ENCODE peak calls at places on chromosomes 4 and X, in nine cellular contexts. K, J, Z, V, W, T, Q, P and G are unnamed samples.

GRCh38 chr4:139988863-139989765 is 164.9 kb downstream of the MAML3 start:
- DNase-seq in K (no peak), J (peak; percentile 98), Z (no peak), V (peak; percentile 97), W (peak; percentile 50), T (peak; percentile 58), Q (peak; percentile 10), P (peak; percentile 97), G (no peak)

GRCh38 chrX:100748133-100748532 is 16.2 kb upstream of the SYTL4 start:
- DNase-seq in K (no peak), J (no peak), Z (no peak), V (peak; percentile 40), W (no peak), T (no peak), Q (no peak), P (no peak), G (no peak)

GRCh38 chrX:3216581-3216980 is 129.9 kb downstream of the MXRA5 start:
- DNase-seq in K (no peak), J (no peak), Z (no peak), V (no peak), W (no peak), T (no peak), Q (no peak), P (peak; percentile 20), G (no peak)

GRCh38 chrX:53088136-53088974 is 5.6 kb upstream of the KANTR start:
- DNase-seq in K (peak; percentile 83), J (peak; percentile 85), Z (peak; percentile 66), V (peak; percentile 83), W (peak; percentile 82), T (no peak), Q (peak; percentile 54), P (peak; percentile 78), G (peak; percentile 89)

GRCh38 chrX:151871244-151871643 is 41.4 kb upstream of the MAGEA4 start:
- DNase-seq in K (no peak), J (peak; percentile 94), Z (no peak), V (peak; percentile 89), W (no peak), T (peak; percentile 29), Q (no peak), P (peak; percentile 52), G (no peak)

GRCh38 chr4:178937130-178937529 is 1494.9 kb upstream of the AGA start:
- DNase-seq in K (no peak), J (peak; percentile 25), Z (no peak), V (peak; percentile 7), W (no peak), T (no peak), Q (no peak), P (no peak), G (no peak)

GRCh38 chrX:9878141-9878875 is 88.8 kb upstream of the CLDN34 start:
- DNase-seq in K (peak; percentile 44), J (no peak), Z (no peak), V (peak; percentile 20), W (no peak), T (no peak), Q (no peak), P (peak; percentile 65), G (no peak)

GRCh38 chrX:97295954-97296353 is 412.2 kb downstream of the RPA4 start:
- DNase-seq in K (no peak), J (no peak), Z (no peak), V (no peak), W (no peak), T (no peak), Q (no peak), P (no peak), G (no peak)

GRCh38 chrX:47958943-47959342 is 44.8 kb downstream of the ZNF182 start:
- DNase-seq in K (no peak), J (no peak), Z (no peak), V (peak; percentile 1), W (peak; percentile 12), T (no peak), Q (no peak), P (no peak), G (no peak)